ENCODE peak calls at places on chromosomes 7 and 10, in five cellular contexts. N, S, Z, A and D are unnamed samples.

GRCh38 chr10:97279121-97279815 is 13.2 kb downstream of the ARHGAP19 start:
- DNase-seq in N (no peak), S (peak; percentile 44), Z (peak; percentile 68), A (peak; percentile 10), D (no peak)

GRCh38 chr7:100583132-100584045 is 2.5 kb downstream of the LRCH4 start:
- DNase-seq in N (no peak), S (peak; percentile 77), Z (peak; percentile 72), A (peak; percentile 73), D (peak; percentile 56)

GRCh38 chr7:43143918-43144589 is 31.6 kb downstream of the HECW1 start:
- DNase-seq in N (no peak), S (no peak), Z (no peak), A (no peak), D (no peak)

GRCh38 chr10:125232841-125233240 is 72.5 kb upstream of the CTBP2 start:
- DNase-seq in N (no peak), S (no peak), Z (no peak), A (no peak), D (no peak)

GRCh38 chr10:48839809-48840679 is 99.6 kb downstream of the LRRC18 start:
- DNase-seq in N (no peak), S (no peak), Z (no peak), A (no peak), D (peak; percentile 43)

GRCh38 chr10:69172241-69172998 is 7.6 kb upstream of the SUPV3L1 start:
- DNase-seq in N (no peak), S (no peak), Z (no peak), A (no peak), D (peak; percentile 29)

GRCh38 chr10:110392860-110393732 is 88.4 kb upstream of the SMNDC1 start:
- DNase-seq in N (peak; percentile 43), S (peak; percentile 73), Z (peak; percentile 84), A (peak; percentile 34), D (no peak)

GRCh38 chr10:92957223-92958010 is 103.2 kb upstream of the CYP26C1 start:
- DNase-seq in N (no peak), S (no peak), Z (no peak), A (no peak), D (no peak)

GRCh38 chr10:46544989-46545791 is 11.3 kb downstream of the GPRIN2 start:
- DNase-seq in N (no peak), S (no peak), Z (no peak), A (no peak), D (no peak)
- TF ChIP-seq CTCF in N (peak; percentile 61), S (peak; percentile 34), Z (peak; percentile 49), A (no peak), D (no peak)

DNA sequence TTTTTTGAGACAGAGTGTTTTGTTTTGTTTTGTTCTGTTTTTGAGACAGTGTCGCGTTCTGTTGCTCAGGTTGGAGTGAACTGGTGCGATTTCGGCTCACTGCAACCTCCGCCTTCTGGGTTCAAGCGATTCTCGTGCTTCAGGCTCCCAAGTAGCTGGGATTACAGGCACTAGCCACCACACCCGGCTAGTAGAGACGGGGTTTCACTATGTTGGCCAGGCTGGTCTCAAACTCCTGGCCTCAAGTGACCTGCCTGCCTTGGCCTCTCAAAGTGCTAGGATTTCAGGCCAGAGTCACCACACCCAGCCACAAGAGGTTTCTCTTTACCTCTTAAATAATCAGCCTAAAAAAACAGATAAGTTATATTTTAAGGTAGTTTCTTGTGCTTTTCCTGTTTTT is 8.7 kb upstream of the ARHGAP12 start:
- DNase-seq in N (no peak), S (no peak), Z (no peak), A (no peak), D (no peak)
- TF ChIP-seq CTCF in N (no peak), S (no peak), Z (no peak), A (no peak), D (no peak)

DNA sequence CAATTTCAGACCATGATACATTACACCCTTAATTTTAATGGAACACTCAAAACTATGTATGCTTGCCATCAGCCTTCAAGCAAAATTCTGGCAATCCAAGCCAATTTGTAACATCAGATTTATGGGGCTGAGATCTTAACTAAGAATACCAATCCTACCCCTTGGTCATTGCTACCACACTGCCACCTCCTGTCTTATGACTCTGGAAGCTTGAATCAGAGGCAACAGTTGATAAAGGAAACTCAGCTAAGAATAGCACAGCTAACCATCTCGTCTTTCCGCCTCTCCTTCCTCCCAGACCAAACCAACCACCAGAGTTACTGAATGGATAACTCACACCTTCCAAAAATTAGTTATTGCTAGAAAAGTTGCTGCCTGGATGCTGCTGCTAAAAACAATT is 7.4 kb downstream of the IGF2BP3 start:
- DNase-seq in N (no peak), S (peak; percentile 37), Z (peak; percentile 67), A (peak; percentile 18), D (no peak)
- TF ChIP-seq CTCF in N (peak; percentile 32), S (peak; percentile 38), Z (peak; percentile 46), A (no peak), D (peak; percentile 34)

GRCh38 chr7:116494472-116494871 is 5.1 kb upstream of the CAV2 start:
- DNase-seq in N (no peak), S (no peak), Z (no peak), A (no peak), D (no peak)

GRCh38 chr7:116496653-116497052 is 2.9 kb upstream of the CAV2 start:
- DNase-seq in N (no peak), S (no peak), Z (no peak), A (no peak), D (no peak)

GRCh38 chr7:116492654-116493109 is 6.9 kb upstream of the CAV2 start:
- DNase-seq in N (no peak), S (no peak), Z (peak; percentile 37), A (no peak), D (no peak)

GRCh38 chr7:116497708-116498107 is 1.8 kb upstream of the CAV2 start:
- DNase-seq in N (no peak), S (no peak), Z (peak; percentile 30), A (no peak), D (no peak)

GRCh38 chr7:116495737-116496136 is 3.8 kb upstream of the CAV2 start:
- DNase-seq in N (no peak), S (no peak), Z (no peak), A (no peak), D (no peak)
- TF ChIP-seq CTCF in N (no peak), S (no peak), Z (no peak), A (no peak), D (no peak)

DNA sequence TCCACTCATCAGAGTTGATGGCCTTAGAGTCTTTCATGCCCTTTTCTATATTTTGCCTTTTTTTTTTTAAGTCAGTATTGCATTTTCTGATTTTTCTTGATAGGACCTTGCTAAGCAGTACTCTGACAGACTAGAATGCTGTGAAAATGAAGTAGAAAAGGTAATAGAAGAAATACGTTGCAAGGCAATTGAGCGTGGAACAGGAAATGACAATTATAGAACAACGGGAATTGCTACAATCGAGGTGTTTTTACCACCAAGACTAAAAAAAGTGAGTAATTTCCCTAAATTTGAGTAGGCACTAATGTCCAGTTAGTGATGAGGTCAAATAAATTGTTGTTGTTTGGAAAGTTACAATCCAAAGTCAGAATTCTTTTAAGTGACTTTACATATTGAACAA is 7.4 kb downstream of the NUB1 start:
- DNase-seq in N (no peak), S (no peak), Z (no peak), A (no peak), D (no peak)
- TF ChIP-seq CTCF in N (no peak), S (no peak), Z (no peak), A (no peak), D (no peak)

GRCh38 chr7:4631664-4632171 is 50.4 kb upstream of the FOXK1 start:
- DNase-seq in N (peak; percentile 85), S (peak; percentile 93), Z (peak; percentile 97), A (peak; percentile 71), D (no peak)

GRCh38 chr7:4631021-4631663 is 51.0 kb upstream of the FOXK1 start:
- DNase-seq in N (no peak), S (no peak), Z (no peak), A (no peak), D (no peak)

GRCh38 chr7:4629287-4629905 is 52.7 kb upstream of the FOXK1 start:
- DNase-seq in N (no peak), S (no peak), Z (no peak), A (no peak), D (no peak)

GRCh38 chr7:4634166-4634565 is 47.9 kb upstream of the FOXK1 start:
- DNase-seq in N (no peak), S (no peak), Z (peak; percentile 38), A (no peak), D (no peak)

DNA sequence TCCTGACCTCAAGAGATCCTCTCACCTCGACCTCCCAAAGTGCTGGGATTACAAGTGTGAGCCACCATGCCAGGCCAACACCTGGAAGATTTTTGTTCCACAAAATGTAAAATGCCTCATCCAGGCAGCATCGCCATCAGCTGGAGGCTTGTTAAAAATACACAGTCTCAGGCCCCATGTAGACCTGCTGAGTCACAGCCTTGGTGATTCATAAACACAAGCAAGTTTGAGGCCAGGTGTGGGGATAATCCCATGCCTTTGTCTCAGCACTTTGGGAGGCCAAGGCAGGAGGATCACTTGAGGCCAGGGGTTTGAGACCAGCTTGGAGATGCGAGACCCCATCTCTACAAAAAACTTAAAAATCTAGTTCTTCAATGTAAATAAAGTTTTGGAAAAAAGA is 49.1 kb upstream of the FOXK1 start:
- DNase-seq in N (no peak), S (no peak), Z (peak; percentile 48), A (no peak), D (no peak)
- TF ChIP-seq CTCF in N (no peak), S (no peak), Z (no peak), A (no peak), D (no peak)

GRCh38 chr10:29948971-29949370 is 110.4 kb downstream of the JCAD start:
- DNase-seq in N (no peak), S (no peak), Z (no peak), A (peak; percentile 49), D (no peak)

GRCh38 chr10:29946614-29946952 is 112.8 kb downstream of the JCAD start:
- DNase-seq in N (no peak), S (no peak), Z (no peak), A (no peak), D (no peak)

GRCh38 chr10:29949411-29950011 is 109.9 kb downstream of the JCAD start:
- DNase-seq in N (peak; percentile 93), S (no peak), Z (peak; percentile 100), A (no peak), D (no peak)

GRCh38 chr10:29946953-29947700 is 112.3 kb downstream of the JCAD start:
- DNase-seq in N (peak; percentile 74), S (peak; percentile 51), Z (peak; percentile 92), A (peak; percentile 85), D (no peak)

GRCh38 chr10:29947701-29948060 is 111.7 kb downstream of the JCAD start:
- DNase-seq in N (no peak), S (no peak), Z (no peak), A (peak; percentile 51), D (no peak)
- TF ChIP-seq CTCF in N (no peak), S (no peak), Z (no peak), A (no peak), D (no peak)